ENCODE peak calls at places on chromosomes 1 and 21, in seven cellular contexts. One of them, this sample, is unnamed.
A peak's percentile ranks its signal among the peaks of the same experiment; 100 is the strongest.

GRCh38 chr21:46021978-46022544 is 40.5 kb downstream of the COL6A1 start:
- DNase-seq in NCI-H2171: no peak
- DNase-seq in foreskin keratinocyte: no peak
- DNase-seq in stromal cell of bone marrow: no peak
- DNase-seq in EL: no peak
- DNase-seq in breast epithelium: no peak
- DNase-seq in activated T-cell treated with anti-CD3 and anti-CD28 coated beads, Interleukin-2, amount 50 U/mL, for 4 hours: no peak
- DNase-seq in this sample: no peak

GRCh38 chr1:57678138-57678537 is 254.3 kb upstream of the DAB1 start:
- DNase-seq in foreskin keratinocyte: no peak
- DNase-seq in activated T-cell treated with anti-CD3 and anti-CD28 coated beads, Interleukin-2, amount 50 U/mL, for 4 hours: no peak
- DNase-seq in EL: no peak
- DNase-seq in breast epithelium: no peak
- DNase-seq in NCI-H2171: no peak
- DNase-seq in stromal cell of bone marrow: no peak
- DNase-seq in this sample: no peak

GRCh38 chr1:149843302-149844041 is 55.9 kb upstream of the BOLA1 start:
- DNase-seq in EL: no peak
- DNase-seq in NCI-H2171: no peak
- DNase-seq in breast epithelium: no peak
- DNase-seq in activated T-cell treated with anti-CD3 and anti-CD28 coated beads, Interleukin-2, amount 50 U/mL, for 4 hours: no peak
- DNase-seq in foreskin keratinocyte: peak; percentile 37
- DNase-seq in stromal cell of bone marrow: no peak
- DNase-seq in this sample: no peak

GRCh38 chr1:94243665-94244064 is 6.3 kb upstream of the ARHGAP29 start:
- DNase-seq in breast epithelium: no peak
- DNase-seq in foreskin keratinocyte: no peak
- DNase-seq in NCI-H2171: no peak
- DNase-seq in EL: no peak
- DNase-seq in activated T-cell treated with anti-CD3 and anti-CD28 coated beads, Interleukin-2, amount 50 U/mL, for 4 hours: no peak
- DNase-seq in stromal cell of bone marrow: no peak
- DNase-seq in this sample: no peak

GRCh38 chr21:45142469-45142868 is 68.1 kb downstream of the ADARB1 start:
- DNase-seq in NCI-H2171: no peak
- DNase-seq in breast epithelium: no peak
- DNase-seq in stromal cell of bone marrow: peak; percentile 52
- DNase-seq in activated T-cell treated with anti-CD3 and anti-CD28 coated beads, Interleukin-2, amount 50 U/mL, for 4 hours: no peak
- DNase-seq in EL: peak; percentile 82
- DNase-seq in foreskin keratinocyte: no peak
- DNase-seq in this sample: no peak

GRCh38 chr1:207670192-207670591 is 25.3 kb downstream of the CR1L start:
- DNase-seq in breast epithelium: no peak
- DNase-seq in NCI-H2171: no peak
- DNase-seq in activated T-cell treated with anti-CD3 and anti-CD28 coated beads, Interleukin-2, amount 50 U/mL, for 4 hours: no peak
- DNase-seq in EL: no peak
- DNase-seq in stromal cell of bone marrow: no peak
- DNase-seq in foreskin keratinocyte: no peak
- DNase-seq in this sample: no peak

GRCh38 chr1:65049941-65050713 is 83.8 kb upstream of the JAK1 start:
- DNase-seq in foreskin keratinocyte: no peak
- DNase-seq in activated T-cell treated with anti-CD3 and anti-CD28 coated beads, Interleukin-2, amount 50 U/mL, for 4 hours: no peak
- DNase-seq in NCI-H2171: no peak
- DNase-seq in stromal cell of bone marrow: no peak
- DNase-seq in breast epithelium: no peak
- DNase-seq in EL: no peak
- DNase-seq in this sample: no peak

GRCh38 chr1:24929876-24930702 is at the start of gene RUNX3:
- DNase-seq in stromal cell of bone marrow: no peak
- DNase-seq in EL: peak; percentile 73
- DNase-seq in breast epithelium: peak; percentile 70
- DNase-seq in NCI-H2171: peak; percentile 80
- DNase-seq in foreskin keratinocyte: no peak
- DNase-seq in activated T-cell treated with anti-CD3 and anti-CD28 coated beads, Interleukin-2, amount 50 U/mL, for 4 hours: peak; percentile 92
- DNase-seq in this sample: no peak

GRCh38 chr1:6188466-6188865 is 8.3 kb upstream of the CHD5 start:
- DNase-seq in NCI-H2171: no peak
- DNase-seq in EL: peak; percentile 59
- DNase-seq in breast epithelium: no peak
- DNase-seq in foreskin keratinocyte: no peak
- DNase-seq in activated T-cell treated with anti-CD3 and anti-CD28 coated beads, Interleukin-2, amount 50 U/mL, for 4 hours: no peak
- DNase-seq in stromal cell of bone marrow: no peak
- DNase-seq in this sample: no peak

GRCh38 chr1:97599447-97599846 is 321.4 kb downstream of the DPYD start:
- DNase-seq in NCI-H2171: no peak
- DNase-seq in breast epithelium: no peak
- DNase-seq in activated T-cell treated with anti-CD3 and anti-CD28 coated beads, Interleukin-2, amount 50 U/mL, for 4 hours: no peak
- DNase-seq in foreskin keratinocyte: peak; percentile 61
- DNase-seq in EL: no peak
- DNase-seq in stromal cell of bone marrow: no peak
- DNase-seq in this sample: no peak

GRCh38 chr1:116855788-116856187 is 53.9 kb upstream of the PTGFRN start:
- DNase-seq in activated T-cell treated with anti-CD3 and anti-CD28 coated beads, Interleukin-2, amount 50 U/mL, for 4 hours: no peak
- DNase-seq in EL: peak; percentile 77
- DNase-seq in foreskin keratinocyte: no peak
- DNase-seq in stromal cell of bone marrow: peak; percentile 66
- DNase-seq in breast epithelium: no peak
- DNase-seq in NCI-H2171: peak; percentile 89
- DNase-seq in this sample: no peak

GRCh38 chr1:173202430-173203145 is 4.5 kb downstream of the TNFSF4 start:
- DNase-seq in activated T-cell treated with anti-CD3 and anti-CD28 coated beads, Interleukin-2, amount 50 U/mL, for 4 hours: no peak
- DNase-seq in breast epithelium: no peak
- DNase-seq in stromal cell of bone marrow: peak; percentile 59
- DNase-seq in foreskin keratinocyte: peak; percentile 60
- DNase-seq in EL: peak; percentile 87
- DNase-seq in NCI-H2171: no peak
- DNase-seq in this sample: no peak

GRCh38 chr21:15164678-15165303 is 100.0 kb upstream of the NRIP1 start:
- DNase-seq in NCI-H2171: no peak
- DNase-seq in stromal cell of bone marrow: no peak
- DNase-seq in activated T-cell treated with anti-CD3 and anti-CD28 coated beads, Interleukin-2, amount 50 U/mL, for 4 hours: no peak
- DNase-seq in breast epithelium: no peak
- DNase-seq in EL: peak; percentile 3
- DNase-seq in foreskin keratinocyte: peak; percentile 66
- DNase-seq in this sample: no peak

GRCh38 chr1:15417365-15417934 is 7.8 kb downstream of the EFHD2 start:
- DNase-seq in NCI-H2171: no peak
- DNase-seq in breast epithelium: no peak
- DNase-seq in EL: peak; percentile 82
- DNase-seq in foreskin keratinocyte: peak; percentile 89
- DNase-seq in stromal cell of bone marrow: no peak
- DNase-seq in activated T-cell treated with anti-CD3 and anti-CD28 coated beads, Interleukin-2, amount 50 U/mL, for 4 hours: peak; percentile 59
- DNase-seq in this sample: no peak

GRCh38 chr1:220516722-220517042 is 11.3 kb upstream of the MARK1 start:
- DNase-seq in stromal cell of bone marrow: no peak
- DNase-seq in EL: no peak
- DNase-seq in foreskin keratinocyte: peak; percentile 82
- DNase-seq in NCI-H2171: no peak
- DNase-seq in activated T-cell treated with anti-CD3 and anti-CD28 coated beads, Interleukin-2, amount 50 U/mL, for 4 hours: no peak
- DNase-seq in breast epithelium: no peak
- DNase-seq in this sample: no peak

GRCh38 chr1:169844941-169845608 is 48.6 kb downstream of the SCYL3 start:
- DNase-seq in stromal cell of bone marrow: no peak
- DNase-seq in activated T-cell treated with anti-CD3 and anti-CD28 coated beads, Interleukin-2, amount 50 U/mL, for 4 hours: no peak
- DNase-seq in NCI-H2171: no peak
- DNase-seq in EL: no peak
- DNase-seq in foreskin keratinocyte: no peak
- DNase-seq in breast epithelium: no peak
- DNase-seq in this sample: no peak

GRCh38 chr1:245809361-245809760 is 654.6 kb downstream of the KIF26B start:
- DNase-seq in EL: no peak
- DNase-seq in NCI-H2171: peak; percentile 60
- DNase-seq in breast epithelium: no peak
- DNase-seq in foreskin keratinocyte: no peak
- DNase-seq in stromal cell of bone marrow: no peak
- DNase-seq in activated T-cell treated with anti-CD3 and anti-CD28 coated beads, Interleukin-2, amount 50 U/mL, for 4 hours: no peak
- DNase-seq in this sample: no peak

GRCh38 chr1:26234644-26235384 is 814 bp downstream of the CEP85 start:
- DNase-seq in breast epithelium: no peak
- DNase-seq in NCI-H2171: no peak
- DNase-seq in stromal cell of bone marrow: no peak
- DNase-seq in activated T-cell treated with anti-CD3 and anti-CD28 coated beads, Interleukin-2, amount 50 U/mL, for 4 hours: no peak
- DNase-seq in foreskin keratinocyte: peak; percentile 37
- DNase-seq in EL: peak; percentile 50
- DNase-seq in this sample: no peak

GRCh38 chr1:15352122-15352957 is 57.3 kb upstream of the EFHD2 start:
- DNase-seq in stromal cell of bone marrow: peak; percentile 40
- DNase-seq in foreskin keratinocyte: peak; percentile 93
- DNase-seq in breast epithelium: peak; percentile 56
- DNase-seq in NCI-H2171: no peak
- DNase-seq in activated T-cell treated with anti-CD3 and anti-CD28 coated beads, Interleukin-2, amount 50 U/mL, for 4 hours: peak; percentile 9
- DNase-seq in EL: peak; percentile 93
- DNase-seq in this sample: no peak

GRCh38 chr1:233897325-233898162 is 6.9 kb upstream of the SLC35F3 start:
- DNase-seq in EL: no peak
- DNase-seq in NCI-H2171: no peak
- DNase-seq in breast epithelium: no peak
- DNase-seq in stromal cell of bone marrow: no peak
- DNase-seq in activated T-cell treated with anti-CD3 and anti-CD28 coated beads, Interleukin-2, amount 50 U/mL, for 4 hours: no peak
- DNase-seq in foreskin keratinocyte: no peak
- DNase-seq in this sample: no peak

GRCh38 chr1:156122519-156123355 is 8.2 kb downstream of the LMNA start:
- DNase-seq in stromal cell of bone marrow: peak; percentile 86
- DNase-seq in EL: peak; percentile 94
- DNase-seq in NCI-H2171: no peak
- DNase-seq in activated T-cell treated with anti-CD3 and anti-CD28 coated beads, Interleukin-2, amount 50 U/mL, for 4 hours: no peak
- DNase-seq in foreskin keratinocyte: no peak
- DNase-seq in breast epithelium: peak; percentile 73
- DNase-seq in this sample: no peak

GRCh38 chr1:8681911-8682310 is 135.5 kb downstream of the RERE start:
- DNase-seq in breast epithelium: no peak
- DNase-seq in EL: no peak
- DNase-seq in stromal cell of bone marrow: no peak
- DNase-seq in foreskin keratinocyte: no peak
- DNase-seq in activated T-cell treated with anti-CD3 and anti-CD28 coated beads, Interleukin-2, amount 50 U/mL, for 4 hours: no peak
- DNase-seq in NCI-H2171: no peak
- DNase-seq in this sample: no peak

GRCh38 chr1:104932949-104933679 is 1183.4 kb downstream of the AMY1C start:
- DNase-seq in EL: no peak
- DNase-seq in breast epithelium: no peak
- DNase-seq in activated T-cell treated with anti-CD3 and anti-CD28 coated beads, Interleukin-2, amount 50 U/mL, for 4 hours: no peak
- DNase-seq in foreskin keratinocyte: no peak
- DNase-seq in stromal cell of bone marrow: no peak
- DNase-seq in NCI-H2171: no peak
- DNase-seq in this sample: no peak

GRCh38 chr1:161738627-161739287 is 10.8 kb upstream of the DUSP12 start:
- DNase-seq in NCI-H2171: no peak
- DNase-seq in breast epithelium: no peak
- DNase-seq in stromal cell of bone marrow: peak; percentile 72
- DNase-seq in EL: peak; percentile 81
- DNase-seq in activated T-cell treated with anti-CD3 and anti-CD28 coated beads, Interleukin-2, amount 50 U/mL, for 4 hours: peak; percentile 26
- DNase-seq in foreskin keratinocyte: peak; percentile 76
- DNase-seq in this sample: no peak

GRCh38 chr1:155300553-155301329 is 497 bp downstream of the PKLR start:
- DNase-seq in breast epithelium: no peak
- DNase-seq in foreskin keratinocyte: no peak
- DNase-seq in activated T-cell treated with anti-CD3 and anti-CD28 coated beads, Interleukin-2, amount 50 U/mL, for 4 hours: no peak
- DNase-seq in NCI-H2171: no peak
- DNase-seq in EL: no peak
- DNase-seq in stromal cell of bone marrow: no peak
- DNase-seq in this sample: no peak

GRCh38 chr21:37136261-37136660 is 63.2 kb downstream of the TTC3 start:
- DNase-seq in EL: no peak
- DNase-seq in breast epithelium: no peak
- DNase-seq in NCI-H2171: no peak
- DNase-seq in stromal cell of bone marrow: no peak
- DNase-seq in foreskin keratinocyte: no peak
- DNase-seq in activated T-cell treated with anti-CD3 and anti-CD28 coated beads, Interleukin-2, amount 50 U/mL, for 4 hours: no peak
- DNase-seq in this sample: no peak

GRCh38 chr1:168092151-168092550 is 44.6 kb downstream of the GPR161 start:
- DNase-seq in stromal cell of bone marrow: no peak
- DNase-seq in breast epithelium: no peak
- DNase-seq in EL: no peak
- DNase-seq in activated T-cell treated with anti-CD3 and anti-CD28 coated beads, Interleukin-2, amount 50 U/mL, for 4 hours: no peak
- DNase-seq in NCI-H2171: no peak
- DNase-seq in foreskin keratinocyte: no peak
- DNase-seq in this sample: no peak